ENCODE peak calls at places on chromosomes 5 and 9, in six cellular contexts. Q, X, Z, I, H and W are unnamed samples. For H3K4me1, the result is how much of the 10 kb centered on the place peaks cover.

GRCh38 chr5:107104774-107105050 is 566.0 kb downstream of the EFNA5 start:
- DNase-seq in Z (no peak), I (no peak), H (no peak), X (no peak), Q (no peak), W (peak)

GRCh38 chr5:56432326-56432725 is 199.2 kb upstream of the ANKRD55 start:
- DNase-seq in I (no peak), H (no peak), X (no peak), Z (no peak), Q (no peak), W (no peak)

GRCh38 chr5:34656700-34657549 is 797 bp downstream of the RAI14 start:
- DNase-seq in X (no peak), I (peak), H (no peak), Z (peak), Q (no peak), W (no peak)

GRCh38 chr9:89445135-89445797 is 52.6 kb downstream of the SEMA4D start:
- DNase-seq in X (no peak), Q (no peak), Z (no peak), H (no peak), I (no peak), W (no peak)

GRCh38 chr5:173163219-173163618 is 18.9 kb downstream of the BNIP1 start:
- DNase-seq in H (no peak), Z (peak), Q (no peak), I (no peak), X (no peak), W (no peak)

GRCh38 chr9:81317939-81318338 is 371.4 kb downstream of the TLE1 start:
- DNase-seq in X (no peak), Z (no peak), Q (no peak), I (no peak), H (no peak), W (no peak)

GRCh38 chr5:126965487-126965886 is 64.9 kb downstream of the MARCHF3 start:
- DNase-seq in Z (no peak), Q (no peak), X (no peak), I (no peak), H (no peak), W (no peak)

GRCh38 chr5:178883815-178884430 is 11.8 kb upstream of the ZFP2 start:
- DNase-seq in Z (no peak), I (no peak), X (no peak), Q (no peak), H (no peak), W (no peak)

GRCh38 chr9:138102246-138103051 is 224.9 kb downstream of the CACNA1B start:
- DNase-seq in Q (peak), H (no peak), Z (no peak), X (no peak), I (peak), W (no peak)

GRCh38 chr5:119355244-119355635 is 579 bp upstream of the TNFAIP8 start:
- DNase-seq in I (no peak), H (no peak), Q (peak), Z (no peak), X (no peak), W (peak)

GRCh38 chr5:119357309-119357708 is 1.5 kb downstream of the TNFAIP8 start:
- DNase-seq in Q (no peak), I (no peak), X (no peak), H (no peak), Z (no peak), W (no peak)

GRCh38 chr5:119357815-119358559 is 2.2 kb downstream of the TNFAIP8 start:
- DNase-seq in Q (no peak), I (no peak), H (no peak), X (no peak), Z (no peak), W (no peak)

GRCh38 chr5:119355636-119356383 is at the start of gene TNFAIP8:
- DNase-seq in Q (peak), Z (peak), I (peak), H (no peak), X (no peak), W (peak)

GRCh38 chr5:119356384-119357188 is 767 bp downstream of the TNFAIP8 start:
- DNase-seq in H (no peak), Z (no peak), X (no peak), I (no peak), Q (no peak), W (no peak)
- H3K4me1 ChIP-seq in H (under half), Z (under half), X (half or more), I (under half), Q (under half), W (half or more)

DNA sequence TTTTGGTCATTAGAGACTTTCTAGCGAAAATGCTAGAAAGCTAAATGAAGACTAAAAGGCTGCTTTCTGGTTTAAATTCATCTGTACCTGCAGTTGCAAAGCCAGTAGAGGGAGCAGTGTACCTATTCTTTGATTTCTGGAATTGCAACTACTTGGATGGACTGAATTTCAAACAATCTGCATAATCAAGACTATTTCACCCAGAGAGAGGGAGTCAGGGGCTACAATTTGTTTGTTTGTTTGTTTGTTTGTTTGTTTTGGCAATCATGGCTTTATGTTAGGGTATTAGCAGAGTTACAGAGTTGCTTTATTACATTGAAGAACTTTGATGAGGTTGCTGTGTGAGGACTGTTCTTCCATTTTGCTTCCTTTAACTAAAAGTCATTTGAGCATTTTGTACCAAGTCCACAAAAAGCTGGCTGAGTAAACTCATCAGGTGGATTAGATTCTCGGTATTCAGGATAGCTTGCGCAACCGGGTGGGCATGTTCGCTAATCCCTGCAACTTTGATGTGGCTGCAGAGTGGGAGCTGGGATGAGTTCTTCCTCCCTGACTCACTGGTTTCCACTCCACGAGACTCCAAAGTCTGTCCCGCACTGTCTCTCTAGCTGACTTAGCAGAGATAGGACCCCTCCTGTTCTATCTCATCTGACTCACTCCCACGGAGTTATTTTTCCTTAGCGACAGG is 80.0 kb upstream of the TUT7 start:
- DNase-seq in H (peak), Q (no peak), I (no peak), Z (peak), X (no peak), W (no peak)
- TF ChIP-seq CTCF in H (peak), Q (peak), I (peak), Z (peak), X (peak), W (peak)

DNA sequence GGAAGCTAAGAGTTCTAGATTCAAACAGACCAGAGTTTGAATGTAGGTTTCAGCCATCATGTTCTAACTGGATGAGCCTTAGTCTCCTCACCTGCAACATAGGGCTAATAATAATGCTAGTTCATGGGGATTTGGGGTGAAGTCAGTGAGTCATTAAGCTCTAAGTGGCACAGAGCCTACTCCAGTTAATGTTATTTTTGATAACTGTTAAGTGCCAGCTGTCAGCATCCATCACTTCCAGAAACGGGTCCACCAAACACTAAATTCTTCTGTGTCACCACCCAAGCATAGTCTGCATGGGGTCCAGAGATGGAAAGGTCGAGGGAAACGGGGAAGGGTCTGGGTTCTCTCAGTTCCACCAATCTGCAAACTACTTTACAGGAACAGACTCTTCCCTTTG is 1.8 kb upstream of the TSC1 start:
- DNase-seq in I (no peak), Z (no peak), H (no peak), X (no peak), Q (no peak), W (no peak)
- H3K4me1 ChIP-seq in I (under half), Z (under half), H (under half), X (under half), Q (under half), W (under half)

DNA sequence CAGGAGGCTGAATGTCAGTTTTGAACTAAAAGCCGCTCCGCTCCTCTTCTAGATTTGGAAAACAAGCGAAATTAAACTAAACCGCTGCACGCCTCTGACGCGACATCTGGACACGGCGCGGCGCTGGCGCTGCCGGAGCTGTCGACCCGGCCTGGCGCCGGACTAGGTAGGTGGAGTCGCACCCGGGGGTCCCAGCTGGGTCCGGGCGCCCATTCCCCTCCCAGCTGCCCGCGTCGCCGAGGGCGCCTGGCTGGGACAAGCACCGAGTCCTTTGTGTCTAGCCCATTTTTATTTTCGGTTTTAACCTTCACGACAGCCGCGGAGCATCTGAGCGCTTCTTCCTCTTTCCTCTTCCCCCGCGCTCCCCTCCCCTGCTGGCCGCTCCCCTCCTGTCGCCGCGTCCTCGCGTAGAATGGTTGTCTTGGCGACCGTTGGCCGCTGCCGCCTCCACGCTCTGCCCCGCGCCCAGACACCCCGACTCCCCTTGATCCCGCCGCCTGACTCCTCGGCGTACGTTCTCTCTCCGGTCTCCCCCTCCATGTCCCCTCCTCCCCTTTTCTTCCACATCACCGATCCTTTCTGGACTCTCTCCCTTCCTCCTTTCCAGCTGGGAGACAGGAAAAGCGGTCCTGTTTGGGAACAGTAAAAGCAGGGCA is 533 bp downstream of the CDKN2B-AS1 start:
- DNase-seq in X (peak), Q (peak), I (peak), H (no peak), Z (peak), W (peak)
- TF ChIP-seq CTCF in X (no peak), Q (no peak), I (no peak), H (peak), Z (no peak), W (no peak)

GRCh38 chr5:6349387-6349786 is 29.0 kb downstream of the MED10 start:
- DNase-seq in H (no peak), X (no peak), I (no peak), Z (no peak), Q (no peak), W (peak)
- H3K4me1 ChIP-seq in H (under half), X (under half), I (under half), Z (under half), Q (under half), W (under half)

DNA sequence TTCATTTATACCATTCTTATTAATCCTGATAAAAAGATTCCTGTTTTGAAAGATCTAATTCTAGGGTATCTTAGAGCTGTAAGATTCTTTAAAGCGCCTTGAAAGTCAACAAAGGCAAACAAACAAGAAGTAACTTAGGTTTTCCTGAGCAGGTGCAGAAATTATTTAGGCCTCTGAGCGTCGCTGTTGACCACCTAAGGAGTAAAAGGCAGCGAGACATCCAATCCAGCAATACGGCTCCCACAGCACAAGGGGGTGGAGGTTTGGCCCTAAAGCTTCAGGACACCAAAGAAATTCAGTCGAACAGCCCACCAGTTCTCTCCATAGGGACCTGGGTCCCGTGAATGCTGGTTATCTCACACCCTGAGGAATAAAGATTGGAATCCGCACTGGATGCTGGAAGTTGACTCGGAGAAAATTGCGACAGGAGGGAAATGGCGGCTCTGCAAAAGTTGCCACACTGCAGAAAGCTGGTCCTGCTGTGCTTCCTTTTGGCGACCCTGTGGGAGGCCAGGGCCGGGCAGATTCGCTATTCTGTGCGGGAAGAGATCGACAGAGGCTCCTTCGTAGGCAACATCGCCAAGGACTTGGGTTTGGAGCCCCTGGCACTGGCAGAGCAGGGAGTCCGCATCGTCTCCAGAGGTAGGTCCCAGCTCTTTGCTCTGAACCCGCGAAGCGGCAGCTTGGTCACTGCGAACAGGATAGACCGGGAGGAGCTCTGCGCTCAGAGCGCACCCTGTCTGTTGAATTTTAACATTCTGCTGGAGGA is at the start of gene PCDHGA2:
- DNase-seq in I (no peak), Q (no peak), H (no peak), X (no peak), Z (no peak), W (peak)
- TF ChIP-seq CTCF in I (peak), Q (peak), H (peak), X (no peak), Z (peak), W (peak)

DNA sequence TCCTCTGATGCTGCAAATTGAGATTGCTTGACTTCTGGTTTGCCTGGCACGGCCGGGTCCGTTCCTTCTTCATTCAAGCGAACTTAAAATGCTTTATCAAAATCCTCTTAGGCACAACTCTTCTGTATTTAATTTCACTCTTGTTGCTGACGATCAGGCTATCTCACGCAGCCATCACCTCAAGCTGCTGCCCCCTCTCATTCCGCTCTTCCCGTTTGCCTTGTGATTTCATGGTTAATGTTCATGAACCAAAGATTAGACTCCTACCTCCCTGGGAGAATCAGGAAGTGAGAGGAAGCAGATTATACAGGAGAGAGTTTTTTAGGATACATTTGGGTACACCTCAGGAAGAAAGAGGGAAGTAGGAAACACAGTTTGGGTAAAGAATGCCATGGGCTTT is 22.6 kb downstream of the QRFP start:
- DNase-seq in I (no peak), X (no peak), Z (no peak), H (no peak), Q (no peak), W (no peak)
- H3K4me1 ChIP-seq in I (under half), X (under half), Z (under half), H (under half), Q (under half), W (under half)